ENCODE peak calls at places on chromosomes 2 and 18, in four cellular contexts. H, Y, F and U are unnamed samples.

GRCh38 chr18:9147440-9148238 is 11.1 kb downstream of the ANKRD12 start:
- DNase-seq in H (no peak), Y (peak), F (peak), U (peak)

GRCh38 chr18:48572402-48573126 is 33.7 kb downstream of the CTIF start:
- DNase-seq in H (no peak), Y (no peak), F (no peak), U (no peak)

GRCh38 chr2:226721541-226721940 is 78.1 kb downstream of the IRS1 start:
- DNase-seq in H (no peak), Y (no peak), F (no peak), U (peak)

GRCh38 chr18:65326831-65327230 is 424.0 kb upstream of the CDH7 start:
- DNase-seq in H (no peak), Y (no peak), F (no peak), U (no peak)

GRCh38 chr18:23828426-23828825 is 139.2 kb downstream of the LAMA3 start:
- DNase-seq in H (no peak), Y (no peak), F (no peak), U (no peak)

GRCh38 chr2:109372171-109372568 is 241.6 kb downstream of the SEPTIN10 start:
- DNase-seq in H (peak), Y (no peak), F (no peak), U (peak)

GRCh38 chr2:39838589-39838988 is 59.5 kb upstream of the THUMPD2 start:
- DNase-seq in H (no peak), Y (peak), F (no peak), U (no peak)

GRCh38 chr2:227407601-227408089 is 19.9 kb upstream of the SCYGR1 start:
- DNase-seq in H (no peak), Y (no peak), F (no peak), U (no peak)

DNA sequence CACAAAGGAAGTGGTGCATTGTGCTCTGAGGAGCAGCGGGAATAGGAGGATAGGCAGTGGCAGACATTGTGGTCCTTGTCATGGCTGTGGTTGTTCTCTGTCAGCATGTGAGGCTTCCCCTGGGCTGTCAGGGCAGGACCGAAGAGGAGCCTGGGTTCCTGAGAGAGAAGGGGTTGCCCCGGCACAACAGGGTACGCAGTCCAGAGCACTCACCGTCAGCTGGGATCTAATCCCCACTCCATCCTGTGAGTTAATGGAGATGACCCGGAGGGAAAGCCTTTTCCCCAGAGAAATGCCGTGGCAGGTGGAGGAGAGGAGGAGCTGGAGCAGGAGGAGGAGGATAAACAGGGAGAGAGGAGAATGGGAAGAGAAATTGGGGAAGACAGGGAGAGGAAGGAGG is 396.7 kb upstream of the HS6ST1 start:
- DNase-seq in H (peak), Y (no peak), F (no peak), U (no peak)
- TF ChIP-seq NRF1 in H (no peak), Y (no peak), F (no peak), U (no peak)

GRCh38 chr2:29053680-29054400 is 20.5 kb downstream of the PCARE start:
- DNase-seq in H (no peak), Y (no peak), F (no peak), U (peak)
- TF ChIP-seq NRF1 in H (no peak), Y (no peak), F (no peak), U (no peak)

DNA sequence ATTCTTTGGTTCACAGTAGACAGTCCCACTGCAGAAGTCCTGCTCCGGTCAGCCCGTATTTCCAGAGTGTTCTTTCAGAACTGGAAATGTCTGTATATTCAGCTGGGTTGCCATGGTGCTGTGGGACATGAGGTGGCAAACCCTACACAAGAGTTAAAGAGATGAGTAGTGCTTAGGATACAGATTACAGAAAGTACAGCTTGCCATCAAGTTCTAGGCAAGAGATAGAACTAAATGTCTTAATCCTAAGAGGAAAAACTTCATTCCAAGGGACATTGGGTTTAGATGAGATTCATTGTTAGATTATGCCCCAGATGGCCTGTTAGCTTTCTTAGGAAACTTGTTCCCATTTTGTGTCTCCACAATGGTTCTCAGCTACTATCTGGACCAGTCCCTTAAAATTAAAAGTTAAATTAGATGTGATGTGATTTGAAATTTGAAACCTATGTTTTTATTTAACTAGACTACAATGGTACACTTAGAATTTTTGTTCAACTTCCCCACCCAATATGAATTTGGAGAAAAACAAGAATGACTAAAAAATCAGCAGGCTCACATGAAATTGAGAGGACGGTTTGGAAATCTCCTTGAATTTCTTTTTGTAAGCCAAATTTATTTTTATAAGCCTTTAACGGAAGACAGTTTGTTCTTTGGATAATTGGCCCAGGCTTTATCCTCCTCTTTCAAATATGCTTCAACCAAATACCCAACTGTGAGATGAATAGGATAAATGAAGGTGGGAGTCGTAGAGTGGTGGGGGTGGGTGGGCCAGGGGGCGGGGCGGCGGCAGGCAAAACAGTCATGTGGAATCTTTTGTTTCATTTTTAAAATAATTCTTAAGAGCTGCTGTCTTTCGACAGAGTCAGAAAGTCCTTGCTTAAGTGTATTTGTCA is 60.4 kb downstream of the FMNL2 start:
- DNase-seq in H (no peak), Y (no peak), F (no peak), U (no peak)
- TF ChIP-seq NRF1 in H (no peak), Y (no peak), F (no peak), U (no peak)

GRCh38 chr2:63078852-63079606 is 28.4 kb downstream of the OTX1 start:
- DNase-seq in H (peak), Y (peak), F (no peak), U (peak)
- TF ChIP-seq NRF1 in H (no peak), Y (no peak), F (no peak), U (no peak)

DNA sequence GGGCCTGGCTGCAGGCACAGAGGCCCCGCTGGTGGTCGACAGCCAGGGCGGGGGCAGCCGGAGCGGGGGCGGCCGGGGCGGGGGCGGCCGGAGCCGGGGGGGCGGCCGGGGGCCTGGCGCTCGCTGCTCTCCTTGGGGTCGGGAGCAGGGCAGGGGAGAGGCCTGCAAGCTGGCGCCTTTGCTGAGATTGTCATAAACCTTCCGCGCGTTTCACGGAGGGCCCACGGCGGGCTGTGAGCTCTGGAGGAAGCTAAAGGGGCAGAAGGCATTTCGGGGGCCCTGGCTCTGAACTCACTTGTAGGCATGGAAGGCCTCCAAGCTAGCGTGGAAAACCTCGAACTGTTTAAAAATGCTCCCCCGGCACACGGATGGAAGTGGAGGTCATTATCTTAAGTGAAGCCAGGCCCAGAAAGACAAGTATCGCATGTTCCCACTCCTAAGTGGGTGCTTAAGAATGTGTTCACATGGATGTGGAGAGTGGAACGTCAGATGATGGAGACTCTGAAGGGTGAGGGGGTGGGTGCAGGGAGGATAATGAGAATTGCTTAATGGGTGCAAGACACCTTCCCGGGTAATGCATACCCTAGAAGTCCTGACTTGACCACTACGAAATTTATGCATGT is 629 bp downstream of the PRELID3A start:
- DNase-seq in H (no peak), Y (no peak), F (no peak), U (peak)
- TF ChIP-seq NRF1 in H (no peak), Y (no peak), F (no peak), U (no peak)

GRCh38 chr2:70984576-70985282 is 6.3 kb downstream of the ANKRD53 start:
- DNase-seq in H (peak), Y (peak), F (no peak), U (peak)

GRCh38 chr2:70984228-70984575 is 5.8 kb downstream of the ANKRD53 start:
- DNase-seq in H (no peak), Y (no peak), F (no peak), U (no peak)

GRCh38 chr2:70986499-70987189 is 8.0 kb downstream of the TEX261 start:
- DNase-seq in H (no peak), Y (peak), F (no peak), U (no peak)

GRCh38 chr2:70985956-70986355 is 7.5 kb downstream of the ANKRD53 start:
- DNase-seq in H (no peak), Y (no peak), F (no peak), U (no peak)

DNA sequence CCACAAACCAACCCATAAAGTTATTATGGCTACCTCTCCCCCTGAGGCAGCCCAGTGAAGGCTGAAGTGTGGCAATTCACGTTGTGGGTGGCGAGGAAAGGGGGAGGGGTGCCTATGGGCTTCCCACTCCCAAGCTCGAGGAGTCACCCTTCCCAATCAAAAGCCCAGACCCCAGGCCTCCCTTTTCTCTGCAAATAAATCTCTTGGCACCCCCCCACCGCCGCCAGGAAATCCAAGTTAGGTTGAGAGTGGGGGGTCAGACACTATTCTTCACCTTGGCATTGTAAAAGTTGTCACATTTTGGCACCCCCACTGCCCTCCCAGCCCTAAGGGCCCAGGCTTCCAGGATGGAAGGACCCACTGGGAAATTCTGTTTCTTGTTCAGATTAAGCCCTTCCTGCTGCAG is 6.9 kb downstream of the ANKRD53 start:
- DNase-seq in H (no peak), Y (no peak), F (no peak), U (no peak)
- TF ChIP-seq NRF1 in H (no peak), Y (no peak), F (no peak), U (no peak)